ENCODE peak calls at places on chromosomes 11 and 22, in five cellular contexts. Y, Z, C, I and E are unnamed samples.

GRCh38 chr22:35622132-35622913 is 5.2 kb upstream of the MB start:
- DNase-seq in I (no peak), C (peak), Y (peak), Z (no peak), E (no peak)

GRCh38 chr11:73135346-73136284 is 6.5 kb downstream of the FCHSD2 start:
- DNase-seq in C (no peak), I (no peak), Z (no peak), Y (no peak), E (no peak)

GRCh38 chr22:29994027-29994715 is 86.1 kb upstream of the HORMAD2 start:
- DNase-seq in I (peak), C (no peak), Y (peak), Z (peak), E (peak)

GRCh38 chr11:46390331-46391171 is 1.0 kb downstream of the CHRM4 start:
- DNase-seq in Z (no peak), C (no peak), Y (no peak), I (no peak), E (no peak)

GRCh38 chr11:128052912-128053641 is 534.3 kb downstream of the ETS1 start:
- DNase-seq in C (no peak), Y (no peak), I (no peak), Z (no peak), E (no peak)

GRCh38 chr11:86695391-86695790 is 23.0 kb upstream of the ME3 start:
- DNase-seq in C (no peak), Y (no peak), I (no peak), Z (no peak), E (no peak)

GRCh38 chr11:624705-625635 is at the start of gene CDHR5:
- DNase-seq in C (no peak), Z (no peak), I (no peak), Y (no peak), E (no peak)

GRCh38 chr22:39171623-39172264 is 19.3 kb upstream of the CBX7 start:
- DNase-seq in C (no peak), I (no peak), Y (no peak), Z (no peak), E (no peak)

GRCh38 chr22:19663286-19663815 is 51.0 kb upstream of the SEPTIN5 start:
- DNase-seq in I (no peak), Z (peak), Y (peak), C (no peak), E (peak)

GRCh38 chr11:61297741-61298140 is 2.6 kb upstream of the VWCE start:
- DNase-seq in C (no peak), Z (peak), I (no peak), Y (no peak), E (peak)

GRCh38 chr11:48170840-48171233 is 45.8 kb upstream of the OR4B1 start:
- DNase-seq in Z (no peak), C (no peak), Y (no peak), I (peak), E (peak)

GRCh38 chr11:112024178-112024777 is 930 bp upstream of the DLAT start:
- DNase-seq in C (peak), Z (no peak), Y (no peak), I (peak), E (no peak)

GRCh38 chr11:70783356-70783755 is 385.0 kb downstream of the CTTN start:
- DNase-seq in Y (no peak), C (no peak), Z (no peak), I (no peak), E (no peak)

GRCh38 chr11:8794126-8794525 is 111.5 kb downstream of the RPL27A start:
- DNase-seq in Y (no peak), C (no peak), Z (no peak), I (no peak), E (no peak)

GRCh38 chr11:79864882-79865281 is 424.1 kb upstream of the TENM4 start:
- DNase-seq in Z (no peak), Y (no peak), I (no peak), C (no peak), E (no peak)

GRCh38 chr11:67240575-67241389 is 25.5 kb upstream of the GRK2 start:
- DNase-seq in C (no peak), Y (no peak), I (peak), Z (peak), E (peak)

GRCh38 chr22:35684270-35684700 is 33.4 kb upstream of the APOL5 start:
- DNase-seq in C (peak), Y (no peak), I (no peak), Z (no peak), E (no peak)

GRCh38 chr11:66626926-66627325 is 10.5 kb downstream of the RBM14 start:
- DNase-seq in C (no peak), I (no peak), Z (no peak), Y (no peak), E (no peak)

GRCh38 chr11:119493712-119494111 is 70.7 kb upstream of the THY1 start:
- DNase-seq in I (no peak), Y (no peak), Z (no peak), C (peak), E (no peak)

GRCh38 chr11:73398132-73398526 is 21.9 kb downstream of the RELT start:
- DNase-seq in Y (peak), C (no peak), I (no peak), Z (no peak), E (no peak)

GRCh38 chr11:60914620-60915249 is 777 bp downstream of the TMEM109 start:
- DNase-seq in Y (no peak), I (peak), Z (no peak), C (no peak), E (peak)

GRCh38 chr11:73270855-73271477 is 1.2 kb upstream of the P2RY6 start:
- DNase-seq in I (no peak), Y (no peak), C (no peak), Z (no peak), E (no peak)

GRCh38 chr11:76756341-76756771 is 26.8 kb upstream of the TSKU start:
- DNase-seq in I (no peak), C (no peak), Y (peak), Z (no peak), E (no peak)

GRCh38 chr11:36615829-36616228 is 17.8 kb upstream of the RAG2 start:
- DNase-seq in Z (no peak), I (no peak), C (no peak), Y (no peak), E (no peak)